ENCODE peak calls at places on chromosome 10, in seven cellular contexts. J is stimulated activated CD4-positive, alpha-beta T cell treated with anti-CD3 and anti-CD28 coated beads, Interleukin-1b, Interleukin-23, amount 100 ng/mL, for 1 hour; O is glomerular endothelial cell; Y is progenitor cell of endocrine pancreas; X is left cardiac atrium; E is activated effector memory CD4-positive, alpha-beta T cell treated with anti-CD3 and anti-CD28 coated beads, Interleukin-2, amount 50 U/mL, for 16 hours; D is dorsolateral prefrontal cortex. C is an unnamed sample.
A peak's percentile ranks its signal among the peaks of the same experiment; 100 is the strongest.

GRCh38 chr10:50375051-50375452 is 123.7 kb upstream of the ASAH2 start:
- DNase-seq in J (no peak), O (no peak), Y (no peak), X (no peak), E (no peak), D (no peak), C (peak; percentile 77)

GRCh38 chr10:68955414-68955785 is 570 bp upstream of the DDX21 start:
- DNase-seq in J (no peak), O (peak; percentile 22), Y (no peak), X (no peak), E (peak; percentile 67), D (no peak), C (no peak)

GRCh38 chr10:33974976-33975478 is 640.6 kb upstream of the NRP1 start:
- DNase-seq in J (no peak), O (no peak), Y (no peak), X (no peak), E (no peak), D (no peak), C (no peak)

GRCh38 chr10:90859321-90859751 is 1.5 kb upstream of the HTR7 start:
- DNase-seq in J (no peak), O (no peak), Y (no peak), X (no peak), E (no peak), D (no peak), C (no peak)

GRCh38 chr10:49183596-49184542 is 4.3 kb downstream of the TMEM273 start:
- DNase-seq in J (no peak), O (no peak), Y (no peak), X (no peak), E (peak; percentile 75), D (no peak), C (no peak)

GRCh38 chr10:100043344-100043743 is 33.6 kb upstream of the DNMBP start:
- DNase-seq in J (no peak), O (no peak), Y (no peak), X (no peak), E (no peak), D (no peak), C (peak; percentile 64)

GRCh38 chr10:131898061-131898460 is 2.7 kb upstream of the PPP2R2D start:
- DNase-seq in J (no peak), O (no peak), Y (no peak), X (peak; percentile 3), E (no peak), D (no peak), C (no peak)

GRCh38 chr10:128297709-128298457 is 171.7 kb upstream of the MKI67 start:
- DNase-seq in J (no peak), O (no peak), Y (no peak), X (no peak), E (no peak), D (no peak), C (no peak)

GRCh38 chr10:93071674-93072224 is 1.9 kb upstream of the CYP26A1 start:
- DNase-seq in J (no peak), O (no peak), Y (peak; percentile 69), X (no peak), E (no peak), D (no peak), C (no peak)